ENCODE peak calls at places on chromosomes 13 and 19, in five cellular contexts. One of them, this sample, is unnamed.

GRCh38 chr13:46146898-46147297 is 35.1 kb downstream of the LCP1 start:
- DNase-seq in astrocyte of the cerebellum: no peak
- DNase-seq in H1: no peak
- DNase-seq in HFFc6: peak
- DNase-seq in mucosa of descending colon: no peak
- DNase-seq in this sample: no peak

GRCh38 chr13:113880651-113881611 is 17.1 kb upstream of the GAS6 start:
- DNase-seq in astrocyte of the cerebellum: no peak
- DNase-seq in H1: no peak
- DNase-seq in HFFc6: no peak
- DNase-seq in mucosa of descending colon: no peak
- DNase-seq in this sample: no peak

GRCh38 chr13:85497652-85498051 is 301.6 kb downstream of the SLITRK6 start:
- DNase-seq in astrocyte of the cerebellum: peak
- DNase-seq in H1: no peak
- DNase-seq in HFFc6: peak
- DNase-seq in mucosa of descending colon: no peak
- DNase-seq in this sample: no peak

GRCh38 chr13:46698015-46698414 is 98.9 kb downstream of the ESD start:
- DNase-seq in astrocyte of the cerebellum: no peak
- DNase-seq in H1: no peak
- DNase-seq in HFFc6: no peak
- DNase-seq in mucosa of descending colon: no peak
- DNase-seq in this sample: no peak

GRCh38 chr13:74068471-74068870 is 65.7 kb downstream of the KLF12 start:
- DNase-seq in astrocyte of the cerebellum: no peak
- DNase-seq in H1: no peak
- DNase-seq in HFFc6: no peak
- DNase-seq in mucosa of descending colon: no peak
- DNase-seq in this sample: no peak

GRCh38 chr19:40217921-40218890 is at the start of gene TTC9B:
- DNase-seq in astrocyte of the cerebellum: no peak
- DNase-seq in H1: peak
- DNase-seq in HFFc6: no peak
- DNase-seq in mucosa of descending colon: no peak
- DNase-seq in this sample: no peak

GRCh38 chr13:41130356-41130755 is 2.2 kb downstream of the KBTBD6 start:
- DNase-seq in astrocyte of the cerebellum: no peak
- DNase-seq in H1: no peak
- DNase-seq in HFFc6: no peak
- DNase-seq in mucosa of descending colon: no peak
- DNase-seq in this sample: no peak

GRCh38 chr13:106241974-106242373 is 293.5 kb downstream of the EFNB2 start:
- DNase-seq in astrocyte of the cerebellum: no peak
- DNase-seq in H1: no peak
- DNase-seq in HFFc6: no peak
- DNase-seq in mucosa of descending colon: no peak
- DNase-seq in this sample: no peak

GRCh38 chr13:106440846-106441245 is 94.6 kb downstream of the EFNB2 start:
- DNase-seq in astrocyte of the cerebellum: no peak
- DNase-seq in H1: no peak
- DNase-seq in HFFc6: no peak
- DNase-seq in mucosa of descending colon: no peak
- DNase-seq in this sample: no peak

GRCh38 chr13:80121038-80121437 is 219.9 kb downstream of the SPRY2 start:
- DNase-seq in astrocyte of the cerebellum: no peak
- DNase-seq in H1: no peak
- DNase-seq in HFFc6: no peak
- DNase-seq in mucosa of descending colon: no peak
- DNase-seq in this sample: no peak
- TF ChIP-seq CTCF in astrocyte of the cerebellum: no peak
- TF ChIP-seq CTCF in H1: no peak
- TF ChIP-seq CTCF in HFFc6: no peak
- TF ChIP-seq CTCF in mucosa of descending colon: no peak
- TF ChIP-seq CTCF in this sample: no peak

GRCh38 chr13:32414580-32414979 is 13.3 kb downstream of the N4BP2L1 start:
- DNase-seq in astrocyte of the cerebellum: no peak
- DNase-seq in H1: no peak
- DNase-seq in HFFc6: no peak
- DNase-seq in mucosa of descending colon: no peak
- DNase-seq in this sample: no peak
- TF ChIP-seq CTCF in astrocyte of the cerebellum: no peak
- TF ChIP-seq CTCF in H1: no peak
- TF ChIP-seq CTCF in HFFc6: no peak
- TF ChIP-seq CTCF in mucosa of descending colon: no peak
- TF ChIP-seq CTCF in this sample: no peak

GRCh38 chr19:38684862-38685665 is 37.6 kb downstream of the ACTN4 start:
- DNase-seq in astrocyte of the cerebellum: no peak
- DNase-seq in H1: no peak
- DNase-seq in HFFc6: no peak
- DNase-seq in mucosa of descending colon: no peak
- DNase-seq in this sample: no peak
- TF ChIP-seq CTCF in astrocyte of the cerebellum: no peak
- TF ChIP-seq CTCF in H1: no peak
- TF ChIP-seq CTCF in HFFc6: no peak
- TF ChIP-seq CTCF in mucosa of descending colon: no peak
- TF ChIP-seq CTCF in this sample: no peak

GRCh38 chr19:4589579-4590410 is 30.3 kb upstream of the SEMA6B start:
- DNase-seq in astrocyte of the cerebellum: no peak
- DNase-seq in H1: no peak
- DNase-seq in HFFc6: no peak
- DNase-seq in mucosa of descending colon: no peak
- DNase-seq in this sample: no peak
- TF ChIP-seq CTCF in astrocyte of the cerebellum: peak
- TF ChIP-seq CTCF in H1: peak
- TF ChIP-seq CTCF in HFFc6: peak
- TF ChIP-seq CTCF in mucosa of descending colon: no peak
- TF ChIP-seq CTCF in this sample: peak

DNA sequence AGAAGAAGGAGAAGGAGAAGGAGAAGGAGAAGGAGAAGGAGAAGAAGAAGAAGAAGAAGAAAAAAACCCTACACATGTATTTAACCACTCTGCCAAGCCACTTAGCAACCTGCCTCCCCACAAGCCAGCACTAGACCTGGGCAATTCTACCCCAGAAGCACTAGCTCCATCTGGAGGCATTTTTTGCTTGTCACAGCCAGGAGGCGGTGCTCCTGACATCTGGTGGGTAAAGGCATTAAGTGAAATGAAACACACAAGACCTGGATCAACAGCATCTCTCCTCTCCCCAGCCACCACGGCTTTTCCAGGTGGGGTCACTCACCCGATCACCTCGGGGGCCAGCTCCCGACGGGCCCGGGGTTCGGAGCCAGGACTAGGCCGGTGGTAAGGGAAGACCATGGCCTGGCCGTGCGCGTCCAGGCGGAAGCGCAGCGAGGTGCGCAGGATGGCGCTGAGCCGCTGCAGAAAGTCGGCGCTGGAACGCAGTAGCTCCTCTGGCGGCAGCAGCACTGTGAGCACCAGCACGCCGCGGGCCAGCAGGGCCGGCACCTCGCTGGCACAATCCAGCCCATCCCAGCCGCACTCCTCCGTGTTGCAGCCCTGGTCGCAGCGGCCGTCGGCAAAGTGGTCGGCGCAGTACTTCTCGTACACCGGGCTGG is 26.9 kb downstream of the NOTCH3 start:
- DNase-seq in astrocyte of the cerebellum: no peak
- DNase-seq in H1: no peak
- DNase-seq in HFFc6: peak
- DNase-seq in mucosa of descending colon: no peak
- DNase-seq in this sample: no peak
- TF ChIP-seq CTCF in astrocyte of the cerebellum: peak
- TF ChIP-seq CTCF in H1: peak
- TF ChIP-seq CTCF in HFFc6: peak
- TF ChIP-seq CTCF in mucosa of descending colon: no peak
- TF ChIP-seq CTCF in this sample: no peak

GRCh38 chr19:52570005-52570861 is at the start of gene ZNF701:
- DNase-seq in astrocyte of the cerebellum: peak
- DNase-seq in H1: peak
- DNase-seq in HFFc6: peak
- DNase-seq in mucosa of descending colon: peak
- DNase-seq in this sample: peak
- TF ChIP-seq CTCF in astrocyte of the cerebellum: peak
- TF ChIP-seq CTCF in H1: peak
- TF ChIP-seq CTCF in HFFc6: peak
- TF ChIP-seq CTCF in mucosa of descending colon: peak
- TF ChIP-seq CTCF in this sample: peak

GRCh38 chr19:38507551-38508127 is 74.1 kb downstream of the RYR1 start:
- DNase-seq in astrocyte of the cerebellum: no peak
- DNase-seq in H1: no peak
- DNase-seq in HFFc6: no peak
- DNase-seq in mucosa of descending colon: no peak
- DNase-seq in this sample: no peak
- TF ChIP-seq CTCF in astrocyte of the cerebellum: no peak
- TF ChIP-seq CTCF in H1: no peak
- TF ChIP-seq CTCF in HFFc6: no peak
- TF ChIP-seq CTCF in mucosa of descending colon: no peak
- TF ChIP-seq CTCF in this sample: no peak

GRCh38 chr13:52852444-52852843 is 4.0 kb upstream of the PCDH8 start:
- DNase-seq in astrocyte of the cerebellum: no peak
- DNase-seq in H1: no peak
- DNase-seq in HFFc6: no peak
- DNase-seq in mucosa of descending colon: no peak
- DNase-seq in this sample: no peak

GRCh38 chr13:52848455-52849190 is at the start of gene PCDH8:
- DNase-seq in astrocyte of the cerebellum: no peak
- DNase-seq in H1: no peak
- DNase-seq in HFFc6: no peak
- DNase-seq in mucosa of descending colon: peak
- DNase-seq in this sample: peak

GRCh38 chr13:52851153-52851962 is 2.9 kb upstream of the PCDH8 start:
- DNase-seq in astrocyte of the cerebellum: no peak
- DNase-seq in H1: no peak
- DNase-seq in HFFc6: no peak
- DNase-seq in mucosa of descending colon: peak
- DNase-seq in this sample: no peak

GRCh38 chr13:52849727-52850395 is 1.4 kb upstream of the PCDH8 start:
- DNase-seq in astrocyte of the cerebellum: no peak
- DNase-seq in H1: no peak
- DNase-seq in HFFc6: no peak
- DNase-seq in mucosa of descending colon: no peak
- DNase-seq in this sample: no peak

GRCh38 chr13:52850396-52851152 is 2.1 kb upstream of the PCDH8 start:
- DNase-seq in astrocyte of the cerebellum: no peak
- DNase-seq in H1: peak
- DNase-seq in HFFc6: no peak
- DNase-seq in mucosa of descending colon: peak
- DNase-seq in this sample: peak
- TF ChIP-seq CTCF in astrocyte of the cerebellum: peak
- TF ChIP-seq CTCF in H1: peak
- TF ChIP-seq CTCF in HFFc6: peak
- TF ChIP-seq CTCF in mucosa of descending colon: no peak
- TF ChIP-seq CTCF in this sample: peak

DNA sequence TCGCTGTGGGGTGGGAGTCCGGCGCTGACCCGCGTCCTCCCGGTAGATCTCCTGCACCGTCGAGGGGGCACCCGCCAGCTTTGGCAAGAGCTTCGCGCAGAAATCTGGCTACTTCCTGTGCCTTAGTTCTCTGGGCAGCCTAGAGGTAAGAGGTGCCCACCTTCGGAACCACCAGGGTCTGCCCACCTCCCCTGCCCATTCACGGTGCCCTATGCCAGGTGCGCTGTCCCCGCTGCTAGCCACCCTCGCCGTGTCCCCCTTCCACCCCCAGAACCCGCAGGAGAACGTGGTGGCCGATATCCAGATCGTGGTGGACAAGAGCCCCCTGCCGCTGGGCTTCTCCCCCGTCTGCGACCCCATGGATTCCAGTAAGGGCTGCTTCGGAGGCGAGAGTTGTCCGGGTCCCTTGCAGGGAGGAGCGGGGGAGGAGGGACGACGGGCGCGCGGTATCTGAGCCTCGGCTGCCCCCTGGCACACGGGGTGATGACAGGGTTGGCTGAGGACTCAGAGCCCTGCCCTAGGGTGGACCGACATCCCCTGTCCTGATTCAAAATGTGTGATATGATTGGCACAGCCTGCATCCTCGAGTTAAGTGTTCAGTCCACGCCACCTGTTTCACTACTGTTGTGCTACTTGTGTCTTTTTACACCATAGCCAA is 549 bp downstream of the MVB12A start:
- DNase-seq in astrocyte of the cerebellum: no peak
- DNase-seq in H1: no peak
- DNase-seq in HFFc6: no peak
- DNase-seq in mucosa of descending colon: peak
- DNase-seq in this sample: no peak
- TF ChIP-seq CTCF in astrocyte of the cerebellum: peak
- TF ChIP-seq CTCF in H1: peak
- TF ChIP-seq CTCF in HFFc6: peak
- TF ChIP-seq CTCF in mucosa of descending colon: no peak
- TF ChIP-seq CTCF in this sample: no peak

DNA sequence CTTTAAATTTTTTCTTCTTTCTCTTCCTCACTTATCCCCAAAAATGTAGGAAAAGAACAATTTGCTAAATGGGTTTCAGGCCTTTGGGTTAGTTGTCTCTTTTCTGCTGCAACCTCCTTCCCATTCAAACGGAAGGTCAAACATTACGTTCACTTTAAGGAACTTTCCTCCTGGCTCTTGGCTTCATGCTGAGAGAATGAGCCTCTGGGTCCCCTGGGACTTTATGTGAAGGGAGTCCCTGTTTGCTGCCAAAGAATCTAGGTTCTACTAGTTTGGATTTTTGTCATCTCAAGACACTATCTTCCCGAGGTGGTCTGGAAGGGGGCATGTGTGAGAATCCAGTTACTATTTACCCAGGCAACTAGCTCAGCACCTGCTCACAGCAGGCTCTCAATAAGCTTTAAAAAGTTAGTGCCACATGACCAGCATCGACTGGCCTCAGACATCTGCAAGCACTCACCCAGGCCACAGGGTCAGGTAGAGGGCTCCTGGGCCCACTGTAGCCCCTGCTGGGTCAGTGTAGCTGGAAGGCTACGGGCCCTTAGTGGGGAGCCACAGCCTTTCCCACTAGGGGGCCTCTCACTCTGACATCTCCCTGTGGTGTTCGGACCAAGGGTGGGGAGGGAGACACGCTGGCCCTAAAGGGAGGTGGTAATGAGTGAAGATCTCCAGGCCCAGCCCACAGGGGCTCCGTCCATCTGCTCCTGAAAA is 40.5 kb downstream of the FAM124A start:
- DNase-seq in astrocyte of the cerebellum: no peak
- DNase-seq in H1: no peak
- DNase-seq in HFFc6: no peak
- DNase-seq in mucosa of descending colon: no peak
- DNase-seq in this sample: no peak
- TF ChIP-seq CTCF in astrocyte of the cerebellum: peak
- TF ChIP-seq CTCF in H1: no peak
- TF ChIP-seq CTCF in HFFc6: peak
- TF ChIP-seq CTCF in mucosa of descending colon: no peak
- TF ChIP-seq CTCF in this sample: no peak